ENCODE peak calls at places on chromosomes 11 and 22, in four cellular contexts. One of them, this sample, is unnamed.

GRCh38 chr11:9575531-9576240 is 2.2 kb downstream of the WEE1 start:
- DNase-seq in K562: no peak
- DNase-seq in GM12878: no peak
- DNase-seq in HL-60: no peak
- DNase-seq in this sample: no peak

GRCh38 chr11:104731890-104732289 is 166.4 kb downstream of the CASP12 start:
- DNase-seq in GM12878: no peak
- DNase-seq in HL-60: no peak
- DNase-seq in K562: no peak
- DNase-seq in this sample: no peak

GRCh38 chr11:131917634-131918384 is 547.4 kb downstream of the NTM start:
- DNase-seq in K562: no peak
- DNase-seq in GM12878: no peak
- DNase-seq in HL-60: no peak
- DNase-seq in this sample: no peak

GRCh38 chr11:14446701-14447169 is 52.9 kb downstream of the COPB1 start:
- DNase-seq in GM12878: no peak
- DNase-seq in K562: no peak
- DNase-seq in HL-60: no peak
- DNase-seq in this sample: no peak

GRCh38 chr11:12042215-12042676 is 33.8 kb upstream of the DKK3 start:
- DNase-seq in HL-60: peak
- DNase-seq in K562: no peak
- DNase-seq in GM12878: no peak
- DNase-seq in this sample: no peak

GRCh38 chr11:40924915-40925314 is 534.5 kb downstream of the LRRC4C start:
- DNase-seq in HL-60: no peak
- DNase-seq in K562: no peak
- DNase-seq in GM12878: no peak
- DNase-seq in this sample: no peak

GRCh38 chr11:65849366-65849765 is 8.6 kb downstream of the CFL1 start:
- DNase-seq in HL-60: no peak
- DNase-seq in K562: no peak
- DNase-seq in GM12878: no peak
- DNase-seq in this sample: no peak

GRCh38 chr11:408154-409007 is 6.4 kb downstream of the SIGIRR start:
- DNase-seq in K562: no peak
- DNase-seq in HL-60: no peak
- DNase-seq in GM12878: no peak
- DNase-seq in this sample: no peak

GRCh38 chr11:112584674-112585073 is 324.0 kb upstream of the PLET1 start:
- DNase-seq in HL-60: no peak
- DNase-seq in GM12878: no peak
- DNase-seq in K562: no peak
- DNase-seq in this sample: no peak

GRCh38 chr11:45543808-45544422 is 121.5 kb downstream of the CHST1 start:
- DNase-seq in K562: peak
- DNase-seq in HL-60: no peak
- DNase-seq in GM12878: no peak
- DNase-seq in this sample: no peak

GRCh38 chr22:37559901-37560681 is at the start of gene CDC42EP1:
- DNase-seq in K562: peak
- DNase-seq in HL-60: no peak
- DNase-seq in GM12878: no peak
- DNase-seq in this sample: no peak

GRCh38 chr11:118287006-118287405 is 17.5 kb upstream of the CD3E start:
- DNase-seq in K562: no peak
- DNase-seq in HL-60: no peak
- DNase-seq in GM12878: no peak
- DNase-seq in this sample: no peak

GRCh38 chr11:113991170-113991569 is 16.3 kb downstream of the HTR3A start:
- DNase-seq in K562: peak
- DNase-seq in GM12878: no peak
- DNase-seq in HL-60: no peak
- DNase-seq in this sample: no peak

GRCh38 chr11:33375236-33375635 is 118.1 kb downstream of the HIPK3 start:
- DNase-seq in GM12878: no peak
- DNase-seq in K562: no peak
- DNase-seq in HL-60: no peak
- DNase-seq in this sample: no peak

GRCh38 chr11:10515418-10515817 is 25.6 kb downstream of the RNF141 start:
- DNase-seq in HL-60: no peak
- DNase-seq in K562: no peak
- DNase-seq in GM12878: no peak
- DNase-seq in this sample: no peak

GRCh38 chr22:26981111-26981510 is 323.7 kb downstream of the MIAT start:
- DNase-seq in K562: no peak
- DNase-seq in HL-60: no peak
- DNase-seq in GM12878: no peak
- DNase-seq in this sample: no peak

GRCh38 chr11:44342616-44343015 is 32.7 kb upstream of the ALX4 start:
- DNase-seq in GM12878: no peak
- DNase-seq in K562: no peak
- DNase-seq in HL-60: no peak
- DNase-seq in this sample: no peak

GRCh38 chr11:66335531-66336233 is 552 bp downstream of the RIN1 start:
- DNase-seq in K562: no peak
- DNase-seq in GM12878: no peak
- DNase-seq in HL-60: peak
- DNase-seq in this sample: no peak

GRCh38 chr11:64255135-64256128 is 4.1 kb downstream of the PLCB3 start:
- DNase-seq in HL-60: no peak
- DNase-seq in K562: no peak
- DNase-seq in GM12878: no peak
- DNase-seq in this sample: no peak

GRCh38 chr11:61555051-61555969 is 25.6 kb downstream of the SYT7 start:
- DNase-seq in GM12878: no peak
- DNase-seq in HL-60: no peak
- DNase-seq in K562: peak
- DNase-seq in this sample: no peak

GRCh38 chr11:134412508-134413333 is 679 bp upstream of the B3GAT1 start:
- DNase-seq in K562: peak
- DNase-seq in GM12878: no peak
- DNase-seq in HL-60: no peak
- DNase-seq in this sample: no peak

GRCh38 chr11:13297917-13298356 is 20.3 kb downstream of the BMAL1 start:
- DNase-seq in GM12878: no peak
- DNase-seq in HL-60: peak
- DNase-seq in K562: no peak
- DNase-seq in this sample: no peak

GRCh38 chr11:57464343-57465181 is 4.2 kb downstream of the RTN4RL2 start:
- DNase-seq in HL-60: peak
- DNase-seq in GM12878: no peak
- DNase-seq in K562: peak
- DNase-seq in this sample: no peak

GRCh38 chr22:36986242-36986821 is 32.9 kb downstream of the TST start:
- DNase-seq in HL-60: no peak
- DNase-seq in K562: peak
- DNase-seq in GM12878: no peak
- DNase-seq in this sample: peak

GRCh38 chr22:48097723-48098122 is 1335.3 kb downstream of the TBC1D22A start:
- DNase-seq in GM12878: no peak
- DNase-seq in HL-60: no peak
- DNase-seq in K562: no peak
- DNase-seq in this sample: no peak

GRCh38 chr11:70747889-70748288 is 349.6 kb downstream of the CTTN start:
- DNase-seq in HL-60: no peak
- DNase-seq in K562: no peak
- DNase-seq in GM12878: no peak
- DNase-seq in this sample: no peak

GRCh38 chr11:15918212-15918611 is 438.1 kb downstream of the SOX6 start:
- DNase-seq in K562: no peak
- DNase-seq in GM12878: no peak
- DNase-seq in HL-60: no peak
- DNase-seq in this sample: no peak

GRCh38 chr11:45104006-45104789 is 42.2 kb upstream of the PRDM11 start:
- DNase-seq in GM12878: no peak
- DNase-seq in K562: no peak
- DNase-seq in HL-60: no peak
- DNase-seq in this sample: no peak

GRCh38 chr11:5288912-5289525 is 12.7 kb downstream of the OR51B4 start:
- DNase-seq in HL-60: no peak
- DNase-seq in GM12878: no peak
- DNase-seq in K562: no peak
- DNase-seq in this sample: no peak

GRCh38 chr22:47596176-47596690 is 833.8 kb downstream of the TBC1D22A start:
- DNase-seq in HL-60: no peak
- DNase-seq in GM12878: no peak
- DNase-seq in K562: no peak
- DNase-seq in this sample: no peak

GRCh38 chr11:16897460-16898061 is 116.7 kb downstream of the PLEKHA7 start:
- DNase-seq in K562: no peak
- DNase-seq in GM12878: no peak
- DNase-seq in HL-60: no peak
- DNase-seq in this sample: no peak

GRCh38 chr11:235180-235997 is 753 bp downstream of the SIRT3 start:
- DNase-seq in K562: no peak
- DNase-seq in GM12878: no peak
- DNase-seq in HL-60: no peak
- DNase-seq in this sample: no peak

GRCh38 chr11:3723014-3723708 is 52.0 kb upstream of the CHRNA10 start:
- DNase-seq in HL-60: peak
- DNase-seq in GM12878: no peak
- DNase-seq in K562: no peak
- DNase-seq in this sample: no peak

GRCh38 chr11:16936643-16937042 is 77.6 kb downstream of the PLEKHA7 start:
- DNase-seq in GM12878: no peak
- DNase-seq in HL-60: no peak
- DNase-seq in K562: no peak
- DNase-seq in this sample: no peak

GRCh38 chr11:1668911-1669473 is 28.0 kb upstream of the KRTAP5-6 start:
- DNase-seq in HL-60: no peak
- DNase-seq in GM12878: no peak
- DNase-seq in K562: no peak
- DNase-seq in this sample: no peak

GRCh38 chr22:18012528-18012927 is 11.8 kb downstream of the MICAL3 start:
- DNase-seq in K562: no peak
- DNase-seq in HL-60: no peak
- DNase-seq in GM12878: no peak
- DNase-seq in this sample: no peak

GRCh38 chr11:44634401-44635281 is 69.2 kb downstream of the CD82 start:
- DNase-seq in GM12878: no peak
- DNase-seq in HL-60: no peak
- DNase-seq in K562: peak
- DNase-seq in this sample: no peak

DNA sequence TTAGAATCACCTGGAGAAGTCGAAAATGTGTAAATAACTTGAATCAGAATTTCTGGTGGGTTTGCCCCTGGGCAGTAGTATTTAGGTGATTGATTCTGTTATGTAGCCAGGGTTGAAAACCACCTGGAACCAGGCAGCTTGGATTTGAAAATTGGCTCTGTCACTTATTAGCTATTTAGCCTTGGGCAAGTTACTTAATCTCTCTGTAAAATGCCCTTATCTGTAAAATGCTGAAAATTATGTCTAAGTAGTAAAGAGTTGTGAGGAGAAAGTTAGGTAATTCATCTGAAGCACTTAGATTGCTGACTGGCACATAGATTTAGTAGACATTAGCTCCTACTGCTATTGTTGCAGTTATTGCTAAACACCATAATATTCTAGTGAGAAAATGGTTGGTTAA is 49.3 kb downstream of the PPME1 start:
- DNase-seq in K562: no peak
- DNase-seq in HL-60: no peak
- DNase-seq in GM12878: no peak
- DNase-seq in this sample: no peak
- TF ChIP-seq SPI1 in K562: no peak
- TF ChIP-seq SPI1 in HL-60: no peak
- TF ChIP-seq SPI1 in GM12878: no peak
- TF ChIP-seq SPI1 in this sample: no peak

GRCh38 chr11:22491826-22492225 is 133.8 kb downstream of the FANCF start:
- DNase-seq in HL-60: no peak
- DNase-seq in GM12878: no peak
- DNase-seq in K562: no peak
- DNase-seq in this sample: no peak
- TF ChIP-seq SPI1 in HL-60: no peak
- TF ChIP-seq SPI1 in GM12878: no peak
- TF ChIP-seq SPI1 in K562: no peak
- TF ChIP-seq SPI1 in this sample: no peak

GRCh38 chr11:129855086-129855485 is 39.4 kb downstream of the TMEM45B start:
- DNase-seq in HL-60: no peak
- DNase-seq in GM12878: no peak
- DNase-seq in K562: no peak
- DNase-seq in this sample: no peak
- TF ChIP-seq SPI1 in HL-60: no peak
- TF ChIP-seq SPI1 in GM12878: no peak
- TF ChIP-seq SPI1 in K562: no peak
- TF ChIP-seq SPI1 in this sample: no peak

GRCh38 chr22:39348909-39349505 is 784 bp upstream of the SYNGR1 start:
- DNase-seq in GM12878: no peak
- DNase-seq in HL-60: peak
- DNase-seq in K562: no peak
- DNase-seq in this sample: no peak
- TF ChIP-seq SPI1 in GM12878: no peak
- TF ChIP-seq SPI1 in HL-60: peak
- TF ChIP-seq SPI1 in K562: no peak
- TF ChIP-seq SPI1 in this sample: peak